ENCODE peak calls at places on chromosome 22, in seven cellular contexts. J, Q, L, Y, X, R and V are unnamed samples.

GRCh38 chr22:29308148-29308790 is 1.8 kb downstream of the GAS2L1 start:
- DNase-seq in J (no peak), Q (no peak), L (no peak), Y (no peak), X (no peak), R (no peak), V (no peak)

GRCh38 chr22:39314251-39314971 is 5.0 kb downstream of the RPL3 start:
- DNase-seq in J (no peak), Q (no peak), L (no peak), Y (no peak), X (no peak), R (no peak), V (no peak)

GRCh38 chr22:50444663-50445062 is 30.2 kb downstream of the SBF1 start:
- DNase-seq in J (no peak), Q (no peak), L (no peak), Y (no peak), X (peak), R (no peak), V (no peak)

GRCh38 chr22:31055322-31056159 is 25.6 kb upstream of the SMTN start:
- DNase-seq in J (no peak), Q (peak), L (no peak), Y (no peak), X (peak), R (no peak), V (no peak)

GRCh38 chr22:44925465-44926123 is 84.2 kb downstream of the PHF21B start:
- DNase-seq in J (no peak), Q (no peak), L (no peak), Y (no peak), X (no peak), R (no peak), V (no peak)

GRCh38 chr22:25282671-25283561 is 63.5 kb downstream of the CRYBB2 start:
- DNase-seq in J (no peak), Q (no peak), L (no peak), Y (no peak), X (no peak), R (no peak), V (no peak)

GRCh38 chr22:23023294-23023693 is 47.0 kb upstream of the GNAZ start:
- DNase-seq in J (no peak), Q (no peak), L (no peak), Y (no peak), X (no peak), R (no peak), V (no peak)

GRCh38 chr22:20219667-20220628 is 48.2 kb downstream of the RTN4R start:
- DNase-seq in J (no peak), Q (no peak), L (no peak), Y (no peak), X (no peak), R (no peak), V (no peak)

GRCh38 chr22:46105494-46106278 is 44.6 kb upstream of the PPARA start:
- DNase-seq in J (no peak), Q (peak), L (no peak), Y (no peak), X (peak), R (no peak), V (no peak)

GRCh38 chr22:26534166-26534855 is 22.0 kb upstream of the TFIP11 start:
- DNase-seq in J (no peak), Q (no peak), L (no peak), Y (no peak), X (no peak), R (no peak), V (no peak)

GRCh38 chr22:17786435-17787158 is 12.3 kb upstream of the BID start:
- DNase-seq in J (no peak), Q (no peak), L (peak), Y (no peak), X (no peak), R (no peak), V (no peak)

GRCh38 chr22:50469377-50470305 is 5.2 kb downstream of the SBF1 start:
- DNase-seq in J (peak), Q (no peak), L (no peak), Y (peak), X (peak), R (peak), V (peak)

GRCh38 chr22:19598054-19598855 is 74.0 kb upstream of the CLDN5 start:
- DNase-seq in J (no peak), Q (no peak), L (no peak), Y (no peak), X (no peak), R (no peak), V (peak)

GRCh38 chr22:25091449-25091848 is 108.2 kb upstream of the CRYBB3 start:
- DNase-seq in J (no peak), Q (no peak), L (no peak), Y (no peak), X (no peak), R (no peak), V (no peak)

GRCh38 chr22:27715078-27715477 is 86.5 kb downstream of the MN1 start:
- DNase-seq in J (no peak), Q (no peak), L (no peak), Y (no peak), X (no peak), R (no peak), V (no peak)

GRCh38 chr22:38485783-38486182 is 17.9 kb downstream of the KDELR3 start:
- DNase-seq in J (no peak), Q (no peak), L (no peak), Y (no peak), X (no peak), R (peak), V (no peak)

GRCh38 chr22:28299760-28300159 is 379.9 kb downstream of the TTC28 start:
- DNase-seq in J (no peak), Q (no peak), L (no peak), Y (no peak), X (peak), R (no peak), V (no peak)

GRCh38 chr22:25564979-25565677 is 653 bp downstream of the GRK3 start:
- DNase-seq in J (no peak), Q (peak), L (no peak), Y (no peak), X (no peak), R (peak), V (peak)

GRCh38 chr22:29907753-29908515 is 25.0 kb downstream of the MTMR3 start:
- DNase-seq in J (peak), Q (peak), L (peak), Y (no peak), X (peak), R (peak), V (no peak)

GRCh38 chr22:25751174-25751581 is 9.2 kb downstream of the MYO18B start:
- DNase-seq in J (no peak), Q (no peak), L (no peak), Y (no peak), X (no peak), R (no peak), V (no peak)

GRCh38 chr22:20296598-20296997 is 23.3 kb downstream of the DGCR6L start:
- DNase-seq in J (no peak), Q (no peak), L (no peak), Y (no peak), X (peak), R (no peak), V (no peak)

GRCh38 chr22:46667245-46667623 is 47.0 kb downstream of the GRAMD4 start:
- DNase-seq in J (no peak), Q (no peak), L (no peak), Y (no peak), X (no peak), R (no peak), V (no peak)

GRCh38 chr22:47192651-47193437 is 430.4 kb downstream of the TBC1D22A start:
- DNase-seq in J (no peak), Q (peak), L (no peak), Y (no peak), X (no peak), R (peak), V (no peak)

GRCh38 chr22:50209893-50210292 is 9.1 kb downstream of the SELENOO start:
- DNase-seq in J (peak), Q (peak), L (peak), Y (peak), X (peak), R (peak), V (peak)

GRCh38 chr22:38412435-38413084 is 42.4 kb downstream of the KCNJ4 start:
- DNase-seq in J (no peak), Q (peak), L (no peak), Y (peak), X (no peak), R (peak), V (no peak)

GRCh38 chr22:49767355-49768062 is 60.2 kb downstream of the BRD1 start:
- DNase-seq in J (peak), Q (peak), L (peak), Y (no peak), X (peak), R (no peak), V (no peak)

GRCh38 chr22:30565341-30565740 is 9.1 kb downstream of the GAL3ST1 start:
- DNase-seq in J (no peak), Q (no peak), L (no peak), Y (no peak), X (peak), R (no peak), V (no peak)

GRCh38 chr22:23816552-23816976 is 22.2 kb downstream of the DERL3 start:
- DNase-seq in J (no peak), Q (no peak), L (no peak), Y (no peak), X (no peak), R (no peak), V (no peak)

GRCh38 chr22:17104336-17104935 is 16.7 kb downstream of the TMEM121B start:
- DNase-seq in J (no peak), Q (no peak), L (no peak), Y (no peak), X (no peak), R (no peak), V (no peak)

GRCh38 chr22:37282385-37282677 is at the start of gene CYTH4:
- DNase-seq in J (peak), Q (no peak), L (no peak), Y (peak), X (no peak), R (peak), V (peak)